ENCODE peak calls at places on chromosomes 3 and 15, in five cellular contexts. U, Z, G, R and Q are unnamed samples.

GRCh38 chr15:63587527-63587926 is 9.7 kb upstream of the FBXL22 start:
- DNase-seq in Z (no peak), U (no peak), R (no peak), G (no peak), Q (no peak)

GRCh38 chr15:22846073-22846472 is 7.6 kb downstream of the NIPA2 start:
- DNase-seq in U (no peak), G (no peak), R (no peak), Z (no peak), Q (no peak)

GRCh38 chr15:74835312-74835823 is 7.6 kb downstream of the ULK3 start:
- DNase-seq in Z (peak; percentile 99), G (peak; percentile 47), R (peak; percentile 48), U (peak; percentile 52), Q (peak; percentile 40)

GRCh38 chr15:28942046-28942445 is 56.3 kb downstream of the APBA2 start:
- DNase-seq in Z (no peak), R (no peak), G (peak; percentile 21), U (peak; percentile 46), Q (peak; percentile 40)

GRCh38 chr15:84955089-84955848 is 26.4 kb upstream of the PDE8A start:
- DNase-seq in U (peak; percentile 35), G (peak; percentile 46), R (no peak), Z (peak; percentile 82), Q (peak; percentile 16)

GRCh38 chr3:42013652-42014442 is 51.9 kb upstream of the ULK4 start:
- DNase-seq in Z (peak; percentile 42), R (no peak), G (peak; percentile 50), U (no peak), Q (peak; percentile 45)

GRCh38 chr3:177595789-177596188 is 398.5 kb upstream of the TBL1XR1 start:
- DNase-seq in G (no peak), U (no peak), Z (no peak), R (no peak), Q (no peak)

GRCh38 chr3:131917006-131917405 is 117.8 kb downstream of the CPNE4 start:
- DNase-seq in R (no peak), G (no peak), Z (no peak), U (no peak), Q (no peak)

GRCh38 chr15:88645171-88646087 is 6.6 kb downstream of the ISG20 start:
- DNase-seq in R (no peak), G (no peak), U (no peak), Z (no peak), Q (no peak)

GRCh38 chr3:13346481-13347389 is 73.4 kb downstream of the NUP210 start:
- DNase-seq in G (peak; percentile 76), Z (no peak), U (peak; percentile 44), R (no peak), Q (peak; percentile 81)

GRCh38 chr3:43953814-43954241 is 263.1 kb downstream of the ABHD5 start:
- DNase-seq in Z (no peak), R (no peak), G (no peak), U (no peak), Q (no peak)

GRCh38 chr3:185929192-185930151 is 8.3 kb downstream of the TRA2B start:
- DNase-seq in R (peak; percentile 44), G (no peak), Z (no peak), U (no peak), Q (no peak)

GRCh38 chr3:65489253-65489652 is 549.5 kb downstream of the MAGI1 start:
- DNase-seq in Z (no peak), G (no peak), U (no peak), R (no peak), Q (no peak)

GRCh38 chr3:9153763-9154601 is 95.5 kb downstream of the SRGAP3 start:
- DNase-seq in R (no peak), Z (no peak), U (no peak), G (no peak), Q (no peak)

GRCh38 chr3:174783502-174783901 is 75.6 kb upstream of the NAALADL2 start:
- DNase-seq in Z (no peak), R (no peak), U (no peak), G (no peak), Q (no peak)

GRCh38 chr3:131630117-131630516 is 127.3 kb upstream of the MRPL3 start:
- DNase-seq in G (no peak), Z (no peak), R (no peak), U (peak; percentile 88), Q (no peak)

GRCh38 chr3:38455639-38456430 is 2.1 kb downstream of the ACVR2B start:
- DNase-seq in Z (peak; percentile 57), U (peak; percentile 38), G (no peak), R (no peak), Q (no peak)

GRCh38 chr15:70169147-70169546 is 71.4 kb upstream of the TLE3 start:
- DNase-seq in Z (no peak), U (no peak), G (no peak), R (no peak), Q (no peak)

GRCh38 chr3:13518516-13519351 is 30.2 kb upstream of the FBLN2 start:
- DNase-seq in Z (no peak), R (no peak), U (no peak), G (no peak), Q (no peak)

GRCh38 chr15:25535866-25536265 is 97.0 kb upstream of the UBE3A start:
- DNase-seq in G (no peak), Z (no peak), R (no peak), U (no peak), Q (no peak)

GRCh38 chr15:55197362-55197705 is 593 bp upstream of the RSL24D1 start:
- DNase-seq in U (no peak), G (no peak), R (no peak), Z (no peak), Q (no peak)

GRCh38 chr15:57476533-57476975 is 100.2 kb downstream of the CGNL1 start:
- DNase-seq in Z (no peak), U (no peak), G (no peak), R (no peak), Q (no peak)

GRCh38 chr15:69225355-69226027 is 65.1 kb downstream of the GLCE start:
- DNase-seq in Z (no peak), R (peak; percentile 22), G (no peak), U (peak; percentile 1), Q (no peak)

GRCh38 chr3:133206921-133207320 is 168.7 kb downstream of the TMEM108 start:
- DNase-seq in Z (no peak), R (no peak), U (no peak), G (no peak), Q (no peak)

GRCh38 chr3:188607810-188608209 is 453.9 kb downstream of the LPP start:
- DNase-seq in G (no peak), Z (no peak), R (peak; percentile 8), U (no peak), Q (no peak)

GRCh38 chr15:70234256-70234965 is 136.7 kb upstream of the TLE3 start:
- DNase-seq in U (peak; percentile 12), G (no peak), Z (no peak), R (no peak), Q (peak; percentile 46)

GRCh38 chr3:60225848-60226247 is 1025.4 kb downstream of the FHIT start:
- DNase-seq in Z (no peak), R (no peak), G (no peak), U (no peak), Q (no peak)

GRCh38 chr3:99934984-99935797 is 117.5 kb downstream of the CMSS1 start:
- DNase-seq in G (no peak), R (no peak), U (no peak), Z (peak; percentile 67), Q (no peak)

GRCh38 chr3:39414421-39414907 is 7.9 kb downstream of the RPSA start:
- DNase-seq in R (peak; percentile 52), Z (no peak), U (no peak), G (no peak), Q (no peak)

GRCh38 chr15:90387534-90388461 is at the start of gene IQGAP1:
- DNase-seq in G (peak; percentile 97), R (peak; percentile 98), U (peak; percentile 97), Z (peak; percentile 96), Q (peak; percentile 97)

GRCh38 chr15:38555686-38556334 is 8.8 kb downstream of the RASGRP1 start:
- DNase-seq in R (no peak), G (peak; percentile 32), Z (no peak), U (no peak), Q (no peak)

GRCh38 chr3:156180077-156180476 is 59.7 kb downstream of the KCNAB1 start:
- DNase-seq in R (no peak), Z (no peak), G (no peak), U (no peak), Q (no peak)

GRCh38 chr3:27509376-27509775 is 25.2 kb upstream of the SLC4A7 start:
- DNase-seq in U (peak; percentile 91), Z (no peak), R (no peak), G (no peak), Q (no peak)

GRCh38 chr3:56783644-56784451 is 17.9 kb downstream of the ARHGEF3 start:
- DNase-seq in G (peak; percentile 71), U (peak; percentile 99), Z (no peak), R (peak; percentile 68), Q (peak; percentile 73)

GRCh38 chr3:66472313-66473134 is 28.3 kb downstream of the LRIG1 start:
- DNase-seq in G (peak; percentile 64), R (no peak), Z (no peak), U (no peak), Q (peak; percentile 28)

GRCh38 chr3:141242035-141242721 is 10.6 kb downstream of the PXYLP1 start:
- DNase-seq in Z (no peak), G (no peak), U (no peak), R (no peak), Q (no peak)

GRCh38 chr15:73792429-73792828 is 39.3 kb upstream of the INSYN1 start:
- DNase-seq in R (peak; percentile 10), U (no peak), Z (no peak), G (no peak), Q (no peak)

GRCh38 chr3:13122101-13123055 is 49.1 kb upstream of the IQSEC1 start:
- DNase-seq in R (no peak), U (no peak), Z (no peak), G (no peak), Q (no peak)

GRCh38 chr15:69303337-69304175 is 4.8 kb downstream of the PAQR5 start:
- DNase-seq in R (peak; percentile 12), Z (peak; percentile 56), G (no peak), U (no peak), Q (no peak)